ENCODE peak calls at places on chromosome 16, in five cellular contexts. J is endothelial cell of umbilical vein, B is breast epithelium, Z is SK-N-SH, R is suprapubic skin. T is an unnamed sample.

GRCh38 chr16:69404275-69404805 is 18.5 kb upstream of the TERF2 start:
- DNase-seq in J (peak), R (no peak), Z (no peak), B (no peak), T (peak)

GRCh38 chr16:27333549-27333948 is 19.8 kb downstream of the IL4R start:
- DNase-seq in B (no peak), Z (no peak), R (no peak), J (no peak), T (no peak)

GRCh38 chr16:11283820-11284248 is 2.7 kb upstream of the PRM1 start:
- DNase-seq in B (no peak), Z (no peak), J (no peak), R (no peak), T (no peak)

GRCh38 chr16:26019885-26020284 is 328.1 kb downstream of the HS3ST4 start:
- DNase-seq in Z (no peak), R (no peak), J (no peak), B (no peak), T (no peak)

GRCh38 chr16:51553314-51553713 is 402.2 kb upstream of the SALL1 start:
- DNase-seq in Z (no peak), J (no peak), B (no peak), R (no peak), T (no peak)

GRCh38 chr16:397736-398332 is 835 bp downstream of the NME4 start:
- DNase-seq in R (peak), Z (peak), B (peak), J (peak), T (peak)

GRCh38 chr16:65071371-65072311 is 50.2 kb downstream of the CDH11 start:
- DNase-seq in Z (no peak), R (peak), B (no peak), J (peak), T (no peak)

GRCh38 chr16:69823831-69824563 is 61.9 kb downstream of the WWP2 start:
- DNase-seq in J (peak), B (no peak), R (peak), Z (no peak), T (no peak)

GRCh38 chr16:28880589-28880915 is 2.3 kb downstream of the ATP2A1 start:
- DNase-seq in B (no peak), J (no peak), Z (no peak), R (no peak), T (no peak)

GRCh38 chr16:70551788-70552187 is 28.2 kb downstream of the SF3B3 start:
- DNase-seq in R (no peak), B (no peak), Z (no peak), J (no peak), T (no peak)

GRCh38 chr16:59886021-59886420 is 1151.9 kb upstream of the GOT2 start:
- DNase-seq in Z (no peak), J (peak), B (no peak), R (peak), T (peak)

GRCh38 chr16:57533618-57534336 is 2.6 kb downstream of the CCDC102A start:
- DNase-seq in R (peak), J (peak), Z (peak), B (peak), T (no peak)

GRCh38 chr16:59573528-59574271 is 839.6 kb upstream of the GOT2 start:
- DNase-seq in B (no peak), J (no peak), R (no peak), Z (no peak), T (no peak)

GRCh38 chr16:3046506-3047386 is at the start of gene MMP25:
- DNase-seq in B (no peak), J (no peak), Z (peak), R (no peak), T (no peak)

GRCh38 chr16:85462405-85463227 is 150.5 kb upstream of the GSE1 start:
- DNase-seq in R (no peak), Z (peak), B (no peak), J (no peak), T (no peak)

GRCh38 chr16:391885-392335 is 5.1 kb upstream of the NME4 start:
- DNase-seq in R (peak), J (peak), B (no peak), Z (peak), T (no peak)

GRCh38 chr16:56964243-56965148 is 2.7 kb downstream of the CETP start:
- DNase-seq in Z (peak), B (peak), J (peak), R (peak), T (peak)

GRCh38 chr16:72927199-72928088 is 120.5 kb downstream of the ZFHX3 start:
- DNase-seq in B (peak), J (no peak), R (peak), Z (peak), T (peak)

GRCh38 chr16:19804538-19805323 is 79.9 kb downstream of the GPRC5B start:
- DNase-seq in B (peak), Z (no peak), J (peak), R (peak), T (peak)

GRCh38 chr16:28538733-28539596 is at the start of gene NUPR1:
- DNase-seq in J (peak), Z (no peak), B (peak), R (peak), T (peak)

GRCh38 chr16:25037221-25037620 is 22.1 kb upstream of the ARHGAP17 start:
- DNase-seq in J (no peak), B (no peak), R (no peak), Z (no peak), T (no peak)

GRCh38 chr16:1286492-1287094 is 22.8 kb upstream of the UBE2I start:
- DNase-seq in B (no peak), Z (no peak), J (no peak), R (no peak), T (no peak)

GRCh38 chr16:85279874-85280545 is 167.7 kb upstream of the CIBAR2 start:
- DNase-seq in Z (no peak), J (no peak), B (no peak), R (no peak), T (no peak)

GRCh38 chr16:68091604-68092261 is 6.6 kb downstream of the NFATC3 start:
- DNase-seq in Z (no peak), J (peak), B (no peak), R (no peak), T (peak)

GRCh38 chr16:30060354-30061194 is 5.0 kb upstream of the ALDOA start:
- DNase-seq in J (no peak), B (peak), Z (no peak), R (no peak), T (no peak)

GRCh38 chr16:30747331-30747730 is 894 bp upstream of the PHKG2 start:
- DNase-seq in R (no peak), B (no peak), J (no peak), Z (no peak), T (no peak)

GRCh38 chr16:1313721-1314120 is 4.3 kb downstream of the UBE2I start:
- DNase-seq in B (no peak), J (no peak), R (no peak), Z (no peak), T (no peak)

GRCh38 chr16:84703671-84704070 is 3.9 kb downstream of the USP10 start:
- DNase-seq in R (no peak), Z (no peak), B (no peak), J (no peak), T (no peak)

GRCh38 chr16:58047557-58048348 is 22.2 kb downstream of the MMP15 start:
- DNase-seq in Z (peak), R (no peak), B (no peak), J (no peak), T (no peak)

GRCh38 chr16:2838928-2839327 is 8.8 kb downstream of the ZG16B start:
- DNase-seq in Z (peak), B (no peak), J (peak), R (no peak), T (peak)

GRCh38 chr16:17223576-17223975 is 247.2 kb downstream of the XYLT1 start:
- DNase-seq in Z (no peak), J (no peak), R (no peak), B (no peak), T (no peak)

GRCh38 chr16:87580855-87581261 is 21.4 kb upstream of the JPH3 start:
- DNase-seq in B (no peak), Z (peak), R (no peak), J (no peak), T (no peak)

GRCh38 chr16:75273054-75273925 is 21.9 kb upstream of the BCAR1 start:
- DNase-seq in Z (no peak), B (no peak), J (peak), R (no peak), T (no peak)

GRCh38 chr16:13940397-13940933 is 20.5 kb downstream of the ERCC4 start:
- DNase-seq in R (no peak), J (no peak), B (no peak), Z (peak), T (no peak)

GRCh38 chr16:89053725-89054029 is 40.0 kb upstream of the ACSF3 start:
- DNase-seq in B (no peak), Z (no peak), R (no peak), J (no peak), T (no peak)

GRCh38 chr16:89054261-89054661 is 39.4 kb upstream of the ACSF3 start:
- DNase-seq in Z (no peak), R (no peak), B (no peak), J (no peak), T (no peak)

GRCh38 chr16:89051521-89052166 is 42.0 kb upstream of the ACSF3 start:
- DNase-seq in Z (peak), J (no peak), R (no peak), B (no peak), T (no peak)

GRCh38 chr16:89052191-89052787 is 41.4 kb upstream of the ACSF3 start:
- DNase-seq in B (peak), J (no peak), Z (peak), R (no peak), T (peak)

GRCh38 chr16:89052824-89053724 is 40.6 kb upstream of the ACSF3 start:
- DNase-seq in B (peak), Z (peak), J (no peak), R (no peak), T (peak)
- TF ChIP-seq CTCF in B (no peak), Z (peak), J (no peak), R (no peak), T (no peak)

GRCh38 chr16:86504315-86505184 is 5.8 kb upstream of the FOXF1 start:
- DNase-seq in R (no peak), Z (no peak), B (no peak), J (no peak), T (no peak)
- TF ChIP-seq POLR2AphosphoS5 in R (no peak), Z (no peak), B (no peak), J (no peak), T (no peak)

DNA sequence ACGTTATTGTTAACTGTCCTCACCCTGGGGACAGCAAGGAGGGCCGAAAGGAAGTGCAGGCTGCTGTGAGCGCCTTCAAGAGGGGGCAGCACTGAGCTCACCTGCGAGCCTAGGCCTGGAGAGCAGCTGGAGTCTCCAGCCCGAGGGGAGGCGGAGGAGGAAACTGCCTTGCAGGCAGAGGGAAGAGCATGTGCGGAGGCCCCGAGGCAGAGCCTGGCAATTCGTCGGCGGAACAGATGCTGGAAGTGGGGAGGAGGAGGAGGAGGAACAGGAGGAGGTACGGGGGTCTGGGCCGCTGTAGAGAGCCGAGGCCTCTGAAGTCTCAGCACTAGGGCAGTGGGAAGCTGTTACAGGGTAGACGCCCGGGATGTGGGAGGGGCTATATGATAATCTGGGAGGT is 49.6 kb upstream of the PLCG2 start:
- DNase-seq in B (no peak), Z (no peak), J (no peak), R (no peak), T (no peak)
- TF ChIP-seq CTCF in B (no peak), Z (no peak), J (no peak), R (no peak), T (no peak)

GRCh38 chr16:53090591-53091507 is 36.1 kb downstream of the CHD9 start:
- DNase-seq in B (peak), J (peak), R (peak), Z (peak), T (peak)
- TF ChIP-seq POLR2AphosphoS5 in B (peak), J (peak), R (no peak), Z (peak), T (peak)

DNA sequence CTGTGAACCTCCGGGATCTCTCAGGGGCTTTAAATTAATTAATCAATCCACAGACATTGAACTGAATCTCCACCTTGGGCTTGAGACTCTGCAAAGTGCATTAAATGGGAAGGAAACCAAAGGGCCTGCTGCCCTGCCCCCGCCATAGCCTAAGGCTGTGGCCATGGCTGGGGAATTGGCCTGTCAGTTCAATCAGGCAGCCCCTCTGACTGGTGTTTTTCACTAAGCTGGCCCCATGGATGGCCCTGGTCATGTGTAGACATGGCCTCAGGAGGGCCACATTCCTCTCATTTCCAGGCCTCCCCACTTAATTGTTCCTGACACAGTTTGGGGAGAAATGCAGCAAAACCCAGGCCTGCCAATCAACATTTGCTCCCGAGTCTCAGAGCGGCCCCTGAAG is 499.8 kb downstream of the WWOX start:
- DNase-seq in Z (peak), B (no peak), R (no peak), J (no peak), T (no peak)
- TF ChIP-seq CTCF in Z (no peak), B (no peak), R (no peak), J (no peak), T (no peak)

GRCh38 chr16:78566397-78567073 is 467.1 kb downstream of the WWOX start:
- DNase-seq in J (no peak), Z (no peak), B (no peak), R (no peak), T (no peak)

GRCh38 chr16:78563905-78564304 is 464.5 kb downstream of the WWOX start:
- DNase-seq in J (no peak), Z (no peak), B (no peak), R (no peak), T (no peak)

GRCh38 chr16:78570409-78571141 is 471.1 kb downstream of the WWOX start:
- DNase-seq in R (no peak), B (no peak), J (no peak), Z (no peak), T (no peak)

GRCh38 chr16:78571434-78571833 is 472.0 kb downstream of the WWOX start:
- DNase-seq in Z (no peak), R (no peak), B (no peak), J (no peak), T (no peak)

GRCh38 chr16:78567713-78568112 is 468.3 kb downstream of the WWOX start:
- DNase-seq in J (no peak), Z (no peak), R (no peak), B (no peak), T (no peak)
- TF ChIP-seq POLR2AphosphoS5 in J (no peak), Z (no peak), R (no peak), B (no peak), T (no peak)

GRCh38 chr16:10181196-10182162 is 749 bp downstream of the GRIN2A start:
- DNase-seq in J (peak), Z (peak), R (no peak), B (peak), T (peak)

GRCh38 chr16:10180042-10180770 is 2.0 kb downstream of the GRIN2A start:
- DNase-seq in B (no peak), J (no peak), R (no peak), Z (no peak), T (no peak)

GRCh38 chr16:10182186-10182683 is at the start of gene GRIN2A:
- DNase-seq in J (no peak), Z (peak), R (no peak), B (no peak), T (no peak)

GRCh38 chr16:10178079-10178478 is 4.1 kb downstream of the GRIN2A start:
- DNase-seq in B (no peak), J (no peak), Z (no peak), R (no peak), T (no peak)

GRCh38 chr16:10180771-10181163 is 1.5 kb downstream of the GRIN2A start:
- DNase-seq in J (no peak), R (no peak), Z (peak), B (no peak), T (no peak)
- TF ChIP-seq CTCF in J (peak), R (no peak), Z (peak), B (no peak), T (no peak)

DNA sequence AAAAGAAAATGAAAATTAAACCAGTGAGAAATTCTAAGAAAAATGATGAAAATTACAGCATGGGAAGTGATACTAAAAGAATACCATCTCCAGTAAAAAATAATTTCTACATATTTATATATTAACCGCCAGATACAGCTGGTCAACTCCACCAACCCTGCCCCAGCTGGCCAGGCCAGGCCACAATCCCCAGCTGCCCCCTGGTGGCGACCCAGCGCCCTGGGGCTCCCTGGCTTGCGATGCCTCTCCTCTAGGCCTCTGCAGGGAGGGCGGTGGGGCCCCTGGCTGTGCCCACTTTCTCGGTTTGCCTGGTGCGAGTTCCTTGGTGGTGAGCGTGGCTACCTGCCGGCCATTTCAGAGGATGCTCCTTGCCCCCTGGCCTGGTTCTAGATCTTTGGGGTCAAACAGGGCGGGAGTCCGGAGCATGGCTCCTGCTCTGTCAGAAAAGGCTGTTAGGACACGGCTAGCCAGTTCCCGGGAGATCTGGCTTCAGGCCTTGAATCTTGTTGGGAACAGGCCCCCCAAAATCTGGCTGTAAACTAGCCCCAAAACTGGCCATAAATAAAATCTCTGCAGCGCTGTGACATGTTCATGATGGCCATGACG is 14.5 kb downstream of the GLIS2 start:
- DNase-seq in Z (peak), J (peak), R (peak), B (peak), T (peak)
- TF ChIP-seq POLR2AphosphoS5 in Z (no peak), J (no peak), R (no peak), B (peak), T (peak)

T was measured in prostate gland.